ENCODE peak calls at places on chromosome 14, in five cellular contexts. Y, D, E, F and W are unnamed samples.

GRCh38 chr14:93160353-93160801 is 24.3 kb downstream of the MOAP1 start:
- DNase-seq in F (no peak), E (peak; percentile 21), D (peak; percentile 70), Y (peak; percentile 29), W (peak; percentile 44)

GRCh38 chr14:50039734-50040400 is 76.5 kb downstream of the VCPKMT start:
- DNase-seq in D (no peak), E (no peak), F (no peak), Y (no peak), W (peak; percentile 85)

GRCh38 chr14:90495357-90496276 is 98.8 kb downstream of the CALM1 start:
- DNase-seq in Y (peak; percentile 80), D (peak; percentile 72), F (peak; percentile 52), E (no peak), W (peak; percentile 79)

GRCh38 chr14:64726585-64726890 is 22.3 kb downstream of the PLEKHG3 start:
- DNase-seq in D (no peak), E (peak; percentile 66), F (no peak), Y (no peak), W (no peak)

GRCh38 chr14:92578511-92578910 is 64.9 kb downstream of the RIN3 start:
- DNase-seq in Y (no peak), D (no peak), E (no peak), F (no peak), W (no peak)

GRCh38 chr14:90573385-90574105 is 176.7 kb downstream of the CALM1 start:
- DNase-seq in E (no peak), F (peak; percentile 74), D (peak; percentile 91), Y (no peak), W (no peak)

GRCh38 chr14:93975791-93976476 is 436 bp downstream of the ASB2 start:
- DNase-seq in D (no peak), E (no peak), F (no peak), Y (no peak), W (no peak)

GRCh38 chr14:105067140-105067968 is 2.1 kb upstream of the GPR132 start:
- DNase-seq in D (no peak), F (no peak), Y (no peak), E (no peak), W (peak; percentile 80)

GRCh38 chr14:93654599-93654998 is 133.7 kb downstream of the PRIMA1 start:
- DNase-seq in F (no peak), D (no peak), E (no peak), Y (no peak), W (no peak)

GRCh38 chr14:83342590-83342989 is 1808.9 kb upstream of the SEL1L start:
- DNase-seq in D (no peak), F (no peak), Y (no peak), E (no peak), W (no peak)

DNA sequence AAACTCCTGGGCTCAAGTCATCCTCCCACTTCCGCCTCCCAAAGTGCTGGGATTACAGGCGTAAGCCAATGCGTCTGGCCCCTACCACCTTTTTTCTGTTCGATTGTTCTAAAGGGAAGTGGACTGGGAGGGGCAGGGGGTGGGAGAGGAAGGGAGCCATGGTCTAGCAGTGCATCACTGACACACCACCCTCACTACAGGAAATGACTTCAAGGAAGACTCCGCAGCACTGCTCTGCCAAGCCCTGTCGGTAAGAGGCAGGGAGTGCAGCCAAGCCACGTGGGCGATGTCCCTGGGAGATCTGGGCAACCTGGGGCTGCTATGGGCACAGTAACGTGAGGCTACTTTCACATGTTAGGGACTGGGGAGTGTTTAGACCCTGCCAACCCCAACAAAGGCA is 18.0 kb downstream of the LRRC74A start:
- DNase-seq in Y (no peak), E (peak; percentile 47), D (peak; percentile 23), F (peak; percentile 78), W (peak; percentile 42)
- TF ChIP-seq CTCF in Y (no peak), E (peak; percentile 34), D (peak; percentile 10), F (peak; percentile 24), W (no peak)

DNA sequence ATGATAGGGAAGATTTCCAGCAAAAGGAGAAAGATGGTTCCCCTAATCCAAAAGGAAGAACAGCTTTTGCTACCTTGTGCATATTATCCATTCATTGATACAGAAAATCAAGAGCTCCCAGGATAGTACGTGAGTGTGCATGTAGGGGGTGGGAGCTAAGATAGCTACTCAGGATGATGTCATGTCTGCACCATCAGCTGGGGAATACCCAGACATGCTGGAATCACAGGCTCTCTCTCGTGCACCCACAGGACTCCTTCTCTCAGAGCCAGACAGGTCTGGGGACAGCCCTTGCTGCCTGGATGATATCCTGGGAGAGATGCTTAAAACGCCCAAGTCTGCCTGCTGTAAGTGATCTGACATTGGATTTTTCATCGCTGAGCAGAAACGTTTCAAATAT is 38.9 kb downstream of the FOXN3 start:
- DNase-seq in D (no peak), Y (no peak), E (no peak), F (no peak), W (no peak)
- TF ChIP-seq MAX in D (no peak), Y (no peak), E (no peak), F (no peak), W (no peak)

DNA sequence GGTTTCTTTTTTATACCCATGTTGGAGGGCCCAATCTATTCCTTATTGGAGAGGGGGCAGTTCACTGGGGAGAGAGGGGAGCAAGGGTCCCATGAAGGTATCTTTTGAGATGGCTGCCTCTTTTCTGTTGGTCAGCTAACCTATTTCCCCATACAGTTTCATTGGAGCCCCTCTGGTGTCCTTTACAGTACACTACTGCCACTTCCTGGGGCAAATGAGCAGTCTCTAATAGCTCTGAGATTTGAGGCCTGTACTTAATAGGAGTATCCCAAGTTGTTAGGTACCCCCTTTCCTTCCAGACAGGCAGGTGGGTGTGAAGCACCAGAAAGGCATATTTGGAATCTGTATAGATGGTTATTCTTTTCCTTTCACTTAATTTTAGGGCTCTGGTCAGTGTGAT is 41.3 kb upstream of the RNU6-8 start:
- DNase-seq in D (no peak), F (no peak), Y (no peak), E (no peak), W (no peak)
- TF ChIP-seq CTCF in D (peak; percentile 29), F (no peak), Y (no peak), E (peak; percentile 30), W (no peak)

GRCh38 chr14:89349196-89350008 is 67.6 kb downstream of the FOXN3 start:
- DNase-seq in E (no peak), F (no peak), D (no peak), Y (peak; percentile 86), W (no peak)
- TF ChIP-seq MAX in E (no peak), F (no peak), D (no peak), Y (no peak), W (no peak)